ENCODE peak calls at places on chromosomes 4 and X, in four cellular contexts. A is NCI-H1092 treated with DMSO at 0.1 percent for 48 hours, I is A172, R is immature natural killer cell. C is an unnamed sample.

GRCh38 chr4:100736651-100737450 is 219.0 kb upstream of the EMCN start:
- DNase-seq in I (peak), R (no peak), A (no peak), C (no peak)

GRCh38 chr4:100935090-100935489 is 412.2 kb downstream of the PPP3CA start:
- DNase-seq in A (no peak), R (no peak), I (peak), C (no peak)

GRCh38 chr4:84413954-84414353 is 85.1 kb downstream of the NKX6-1 start:
- DNase-seq in A (no peak), I (no peak), R (no peak), C (no peak)

GRCh38 chr4:24853142-24853541 is 57.8 kb downstream of the SOD3 start:
- DNase-seq in A (no peak), I (no peak), R (no peak), C (no peak)

GRCh38 chrX:758917-759316 is 128.3 kb downstream of the SHOX start:
- DNase-seq in I (no peak), A (no peak), R (no peak), C (no peak)

GRCh38 chrX:43949669-43950068 is 23.5 kb downstream of the NDP start:
- DNase-seq in R (peak), I (no peak), A (peak), C (no peak)

GRCh38 chr4:188783606-188784157 is 644.4 kb downstream of the TRIML1 start:
- DNase-seq in R (no peak), I (no peak), A (no peak), C (no peak)

GRCh38 chr4:6917445-6918241 is 8.0 kb downstream of the TBC1D14 start:
- DNase-seq in I (peak), R (peak), A (peak), C (peak)

GRCh38 chrX:40005290-40006011 is 92.3 kb downstream of the BCOR start:
- DNase-seq in A (no peak), I (no peak), R (no peak), C (no peak)

GRCh38 chrX:135432881-135433521 is 11.3 kb downstream of the SMIM10L2A start:
- DNase-seq in A (no peak), I (no peak), R (no peak), C (peak)

GRCh38 chr4:7767966-7768365 is 171.7 kb downstream of the AFAP1 start:
- DNase-seq in I (no peak), A (no peak), R (no peak), C (no peak)

GRCh38 chr4:139975830-139976272 is 178.1 kb downstream of the MAML3 start:
- DNase-seq in A (no peak), I (no peak), R (no peak), C (no peak)

GRCh38 chr4:128481752-128482480 is 194.3 kb upstream of the PGRMC2 start:
- DNase-seq in A (no peak), I (no peak), R (no peak), C (no peak)

GRCh38 chr4:113610542-113610941 is 151.0 kb downstream of the CAMK2D start:
- DNase-seq in I (no peak), A (peak), R (no peak), C (peak)

GRCh38 chr4:174681723-174682300 is 147.2 kb downstream of the GLRA3 start:
- DNase-seq in A (no peak), I (peak), R (no peak), C (no peak)

GRCh38 chrX:19824603-19825002 is 62.8 kb downstream of the SH3KBP1 start:
- DNase-seq in A (no peak), I (no peak), R (peak), C (no peak)

GRCh38 chr4:173288296-173288695 is 45.9 kb downstream of the HMGB2 start:
- DNase-seq in A (no peak), I (peak), R (peak), C (no peak)

GRCh38 chr4:160831165-160831922 is 1332.5 kb downstream of the FSTL5 start:
- DNase-seq in R (no peak), I (no peak), A (no peak), C (no peak)

GRCh38 chr4:146342600-146343192 is 128.4 kb downstream of the REELD1 start:
- DNase-seq in A (peak), R (peak), I (no peak), C (peak)

GRCh38 chr4:114302472-114302871 is 296.1 kb upstream of the UGT8 start:
- DNase-seq in I (no peak), A (no peak), R (no peak), C (no peak)

GRCh38 chr4:150402968-150403367 is 179.0 kb upstream of the MAB21L2 start:
- DNase-seq in A (peak), I (peak), R (no peak), C (peak)

GRCh38 chr4:186592961-186593586 is 37.7 kb upstream of the MTNR1A start:
- DNase-seq in R (no peak), A (no peak), I (no peak), C (no peak)

GRCh38 chr4:8552024-8552423 is 28.2 kb upstream of the GPR78 start:
- DNase-seq in I (no peak), A (no peak), R (no peak), C (no peak)

GRCh38 chr4:182560358-182560757 is 317.2 kb downstream of the TENM3 start:
- DNase-seq in I (peak), A (peak), R (no peak), C (peak)

C was measured in NCI-H345.